ENCODE peak calls at places on chromosomes 7 and 10, in nine cellular contexts. One of them, this sample, is unnamed.

GRCh38 chr7:68246189-68246633 is 1249.6 kb downstream of the TYW1 start:
- DNase-seq in pons: peak; percentile 10
- DNase-seq in activated CD8-positive, alpha-beta T cell treated with anti-CD3 and anti-CD28 coated beads, Interleukin-2, amount 10 ng/mL, durations not matched to agents 7 days and 5 days: no peak
- DNase-seq in epithelial cell of esophagus: peak; percentile 72
- DNase-seq in NCI-H345: peak; percentile 90
- DNase-seq in LHCN-M2: no peak
- DNase-seq in lower leg skin: no peak
- DNase-seq in mucosa of gallbladder: no peak
- DNase-seq in stimulated activated CD8-positive, alpha-beta memory T cell treated with anti-CD3 and anti-CD28 coated beads, Interleukin-7, amount 100 ng/mL, for 1 hour: no peak
- DNase-seq in this sample: no peak

GRCh38 chr10:100146875-100147665 is 38.8 kb downstream of the ERLIN1 start:
- DNase-seq in pons: no peak
- DNase-seq in activated CD8-positive, alpha-beta T cell treated with anti-CD3 and anti-CD28 coated beads, Interleukin-2, amount 10 ng/mL, durations not matched to agents 7 days and 5 days: no peak
- DNase-seq in epithelial cell of esophagus: peak; percentile 49
- DNase-seq in NCI-H345: no peak
- DNase-seq in LHCN-M2: peak; percentile 28
- DNase-seq in lower leg skin: no peak
- DNase-seq in mucosa of gallbladder: no peak
- DNase-seq in stimulated activated CD8-positive, alpha-beta memory T cell treated with anti-CD3 and anti-CD28 coated beads, Interleukin-7, amount 100 ng/mL, for 1 hour: no peak
- DNase-seq in this sample: no peak

GRCh38 chr10:125086716-125087115 is 73.6 kb downstream of the CTBP2 start:
- DNase-seq in pons: no peak
- DNase-seq in activated CD8-positive, alpha-beta T cell treated with anti-CD3 and anti-CD28 coated beads, Interleukin-2, amount 10 ng/mL, durations not matched to agents 7 days and 5 days: no peak
- DNase-seq in epithelial cell of esophagus: no peak
- DNase-seq in NCI-H345: no peak
- DNase-seq in LHCN-M2: no peak
- DNase-seq in lower leg skin: no peak
- DNase-seq in mucosa of gallbladder: no peak
- DNase-seq in stimulated activated CD8-positive, alpha-beta memory T cell treated with anti-CD3 and anti-CD28 coated beads, Interleukin-7, amount 100 ng/mL, for 1 hour: no peak
- DNase-seq in this sample: no peak

GRCh38 chr10:61346946-61347345 is 106.2 kb downstream of the TMEM26 start:
- DNase-seq in pons: no peak
- DNase-seq in activated CD8-positive, alpha-beta T cell treated with anti-CD3 and anti-CD28 coated beads, Interleukin-2, amount 10 ng/mL, durations not matched to agents 7 days and 5 days: no peak
- DNase-seq in epithelial cell of esophagus: no peak
- DNase-seq in NCI-H345: no peak
- DNase-seq in LHCN-M2: no peak
- DNase-seq in lower leg skin: no peak
- DNase-seq in mucosa of gallbladder: no peak
- DNase-seq in stimulated activated CD8-positive, alpha-beta memory T cell treated with anti-CD3 and anti-CD28 coated beads, Interleukin-7, amount 100 ng/mL, for 1 hour: no peak
- DNase-seq in this sample: no peak

GRCh38 chr7:78472519-78472918 is 673.9 kb downstream of the PHTF2 start:
- DNase-seq in pons: no peak
- DNase-seq in activated CD8-positive, alpha-beta T cell treated with anti-CD3 and anti-CD28 coated beads, Interleukin-2, amount 10 ng/mL, durations not matched to agents 7 days and 5 days: no peak
- DNase-seq in epithelial cell of esophagus: peak; percentile 52
- DNase-seq in NCI-H345: no peak
- DNase-seq in LHCN-M2: peak; percentile 89
- DNase-seq in lower leg skin: no peak
- DNase-seq in mucosa of gallbladder: no peak
- DNase-seq in stimulated activated CD8-positive, alpha-beta memory T cell treated with anti-CD3 and anti-CD28 coated beads, Interleukin-7, amount 100 ng/mL, for 1 hour: no peak
- DNase-seq in this sample: no peak

GRCh38 chr10:1213252-1213651 is 157.1 kb downstream of the WDR37 start:
- DNase-seq in pons: no peak
- DNase-seq in activated CD8-positive, alpha-beta T cell treated with anti-CD3 and anti-CD28 coated beads, Interleukin-2, amount 10 ng/mL, durations not matched to agents 7 days and 5 days: no peak
- DNase-seq in epithelial cell of esophagus: no peak
- DNase-seq in NCI-H345: no peak
- DNase-seq in LHCN-M2: no peak
- DNase-seq in lower leg skin: peak; percentile 65
- DNase-seq in mucosa of gallbladder: no peak
- DNase-seq in stimulated activated CD8-positive, alpha-beta memory T cell treated with anti-CD3 and anti-CD28 coated beads, Interleukin-7, amount 100 ng/mL, for 1 hour: no peak
- DNase-seq in this sample: no peak

GRCh38 chr7:71186535-71186934 is 54.6 kb downstream of the GALNT17 start:
- DNase-seq in pons: no peak
- DNase-seq in activated CD8-positive, alpha-beta T cell treated with anti-CD3 and anti-CD28 coated beads, Interleukin-2, amount 10 ng/mL, durations not matched to agents 7 days and 5 days: no peak
- DNase-seq in epithelial cell of esophagus: no peak
- DNase-seq in NCI-H345: no peak
- DNase-seq in LHCN-M2: no peak
- DNase-seq in lower leg skin: peak; percentile 31
- DNase-seq in mucosa of gallbladder: no peak
- DNase-seq in stimulated activated CD8-positive, alpha-beta memory T cell treated with anti-CD3 and anti-CD28 coated beads, Interleukin-7, amount 100 ng/mL, for 1 hour: no peak
- DNase-seq in this sample: no peak

GRCh38 chr7:79414910-79415309 is 38.6 kb downstream of the MAGI2 start:
- DNase-seq in pons: no peak
- DNase-seq in activated CD8-positive, alpha-beta T cell treated with anti-CD3 and anti-CD28 coated beads, Interleukin-2, amount 10 ng/mL, durations not matched to agents 7 days and 5 days: no peak
- DNase-seq in epithelial cell of esophagus: no peak
- DNase-seq in NCI-H345: no peak
- DNase-seq in LHCN-M2: no peak
- DNase-seq in lower leg skin: no peak
- DNase-seq in mucosa of gallbladder: no peak
- DNase-seq in stimulated activated CD8-positive, alpha-beta memory T cell treated with anti-CD3 and anti-CD28 coated beads, Interleukin-7, amount 100 ng/mL, for 1 hour: no peak
- DNase-seq in this sample: no peak

GRCh38 chr10:133258066-133258817 is 18.4 kb downstream of the ADAM8 start:
- DNase-seq in pons: no peak
- DNase-seq in activated CD8-positive, alpha-beta T cell treated with anti-CD3 and anti-CD28 coated beads, Interleukin-2, amount 10 ng/mL, durations not matched to agents 7 days and 5 days: peak; percentile 66
- DNase-seq in epithelial cell of esophagus: peak; percentile 72
- DNase-seq in NCI-H345: peak; percentile 41
- DNase-seq in LHCN-M2: no peak
- DNase-seq in lower leg skin: peak; percentile 93
- DNase-seq in mucosa of gallbladder: peak; percentile 66
- DNase-seq in stimulated activated CD8-positive, alpha-beta memory T cell treated with anti-CD3 and anti-CD28 coated beads, Interleukin-7, amount 100 ng/mL, for 1 hour: no peak
- DNase-seq in this sample: peak; percentile 34

GRCh38 chr7:131183611-131184119 is 144.0 kb upstream of the MKLN1 start:
- DNase-seq in pons: no peak
- DNase-seq in activated CD8-positive, alpha-beta T cell treated with anti-CD3 and anti-CD28 coated beads, Interleukin-2, amount 10 ng/mL, durations not matched to agents 7 days and 5 days: peak; percentile 66
- DNase-seq in epithelial cell of esophagus: peak; percentile 81
- DNase-seq in NCI-H345: no peak
- DNase-seq in LHCN-M2: no peak
- DNase-seq in lower leg skin: no peak
- DNase-seq in mucosa of gallbladder: no peak
- DNase-seq in stimulated activated CD8-positive, alpha-beta memory T cell treated with anti-CD3 and anti-CD28 coated beads, Interleukin-7, amount 100 ng/mL, for 1 hour: no peak
- DNase-seq in this sample: peak; percentile 25

GRCh38 chr7:128247108-128247507 is 6.0 kb downstream of the LEP start:
- DNase-seq in pons: no peak
- DNase-seq in activated CD8-positive, alpha-beta T cell treated with anti-CD3 and anti-CD28 coated beads, Interleukin-2, amount 10 ng/mL, durations not matched to agents 7 days and 5 days: no peak
- DNase-seq in epithelial cell of esophagus: no peak
- DNase-seq in NCI-H345: no peak
- DNase-seq in LHCN-M2: peak; percentile 35
- DNase-seq in lower leg skin: no peak
- DNase-seq in mucosa of gallbladder: no peak
- DNase-seq in stimulated activated CD8-positive, alpha-beta memory T cell treated with anti-CD3 and anti-CD28 coated beads, Interleukin-7, amount 100 ng/mL, for 1 hour: no peak
- DNase-seq in this sample: no peak

GRCh38 chr7:106283831-106284515 is 810 bp downstream of the NAMPT start:
- DNase-seq in pons: peak; percentile 63
- DNase-seq in activated CD8-positive, alpha-beta T cell treated with anti-CD3 and anti-CD28 coated beads, Interleukin-2, amount 10 ng/mL, durations not matched to agents 7 days and 5 days: peak; percentile 55
- DNase-seq in epithelial cell of esophagus: peak; percentile 46
- DNase-seq in NCI-H345: peak; percentile 63
- DNase-seq in LHCN-M2: peak; percentile 59
- DNase-seq in lower leg skin: peak; percentile 92
- DNase-seq in mucosa of gallbladder: peak; percentile 28
- DNase-seq in stimulated activated CD8-positive, alpha-beta memory T cell treated with anti-CD3 and anti-CD28 coated beads, Interleukin-7, amount 100 ng/mL, for 1 hour: no peak
- DNase-seq in this sample: peak; percentile 47

GRCh38 chr7:47366211-47366610 is 215.7 kb downstream of the TNS3 start:
- DNase-seq in pons: no peak
- DNase-seq in activated CD8-positive, alpha-beta T cell treated with anti-CD3 and anti-CD28 coated beads, Interleukin-2, amount 10 ng/mL, durations not matched to agents 7 days and 5 days: no peak
- DNase-seq in epithelial cell of esophagus: peak; percentile 16
- DNase-seq in NCI-H345: peak; percentile 28
- DNase-seq in LHCN-M2: no peak
- DNase-seq in lower leg skin: no peak
- DNase-seq in mucosa of gallbladder: no peak
- DNase-seq in stimulated activated CD8-positive, alpha-beta memory T cell treated with anti-CD3 and anti-CD28 coated beads, Interleukin-7, amount 100 ng/mL, for 1 hour: no peak
- DNase-seq in this sample: no peak

GRCh38 chr10:43233601-43234430 is 33.0 kb downstream of the RASGEF1A start:
- DNase-seq in pons: no peak
- DNase-seq in activated CD8-positive, alpha-beta T cell treated with anti-CD3 and anti-CD28 coated beads, Interleukin-2, amount 10 ng/mL, durations not matched to agents 7 days and 5 days: no peak
- DNase-seq in epithelial cell of esophagus: no peak
- DNase-seq in NCI-H345: no peak
- DNase-seq in LHCN-M2: no peak
- DNase-seq in lower leg skin: peak; percentile 78
- DNase-seq in mucosa of gallbladder: no peak
- DNase-seq in stimulated activated CD8-positive, alpha-beta memory T cell treated with anti-CD3 and anti-CD28 coated beads, Interleukin-7, amount 100 ng/mL, for 1 hour: no peak
- DNase-seq in this sample: no peak

GRCh38 chr10:72322280-72323058 is 32.2 kb downstream of the DNAJB12 start:
- DNase-seq in pons: no peak
- DNase-seq in activated CD8-positive, alpha-beta T cell treated with anti-CD3 and anti-CD28 coated beads, Interleukin-2, amount 10 ng/mL, durations not matched to agents 7 days and 5 days: peak; percentile 69
- DNase-seq in epithelial cell of esophagus: peak; percentile 95
- DNase-seq in NCI-H345: no peak
- DNase-seq in LHCN-M2: no peak
- DNase-seq in lower leg skin: no peak
- DNase-seq in mucosa of gallbladder: no peak
- DNase-seq in stimulated activated CD8-positive, alpha-beta memory T cell treated with anti-CD3 and anti-CD28 coated beads, Interleukin-7, amount 100 ng/mL, for 1 hour: no peak
- DNase-seq in this sample: no peak

GRCh38 chr7:87567052-87567451 is 33.6 kb downstream of the ABCB1 start:
- DNase-seq in pons: no peak
- DNase-seq in activated CD8-positive, alpha-beta T cell treated with anti-CD3 and anti-CD28 coated beads, Interleukin-2, amount 10 ng/mL, durations not matched to agents 7 days and 5 days: no peak
- DNase-seq in epithelial cell of esophagus: no peak
- DNase-seq in NCI-H345: no peak
- DNase-seq in LHCN-M2: no peak
- DNase-seq in lower leg skin: no peak
- DNase-seq in mucosa of gallbladder: no peak
- DNase-seq in stimulated activated CD8-positive, alpha-beta memory T cell treated with anti-CD3 and anti-CD28 coated beads, Interleukin-7, amount 100 ng/mL, for 1 hour: no peak
- DNase-seq in this sample: no peak

GRCh38 chr10:93745411-93746065 is 12.2 kb upstream of the LGI1 start:
- DNase-seq in pons: peak; percentile 59
- DNase-seq in activated CD8-positive, alpha-beta T cell treated with anti-CD3 and anti-CD28 coated beads, Interleukin-2, amount 10 ng/mL, durations not matched to agents 7 days and 5 days: no peak
- DNase-seq in epithelial cell of esophagus: peak; percentile 23
- DNase-seq in NCI-H345: no peak
- DNase-seq in LHCN-M2: peak; percentile 43
- DNase-seq in lower leg skin: no peak
- DNase-seq in mucosa of gallbladder: no peak
- DNase-seq in stimulated activated CD8-positive, alpha-beta memory T cell treated with anti-CD3 and anti-CD28 coated beads, Interleukin-7, amount 100 ng/mL, for 1 hour: no peak
- DNase-seq in this sample: peak; percentile 19

GRCh38 chr7:155336812-155337602 is 39.3 kb downstream of the INSIG1 start:
- DNase-seq in pons: no peak
- DNase-seq in activated CD8-positive, alpha-beta T cell treated with anti-CD3 and anti-CD28 coated beads, Interleukin-2, amount 10 ng/mL, durations not matched to agents 7 days and 5 days: no peak
- DNase-seq in epithelial cell of esophagus: no peak
- DNase-seq in NCI-H345: no peak
- DNase-seq in LHCN-M2: no peak
- DNase-seq in lower leg skin: peak; percentile 68
- DNase-seq in mucosa of gallbladder: no peak
- DNase-seq in stimulated activated CD8-positive, alpha-beta memory T cell treated with anti-CD3 and anti-CD28 coated beads, Interleukin-7, amount 100 ng/mL, for 1 hour: no peak
- DNase-seq in this sample: no peak

GRCh38 chr7:151925446-151926335 is 30.6 kb upstream of the GALNTL5 start:
- DNase-seq in pons: peak; percentile 59
- DNase-seq in activated CD8-positive, alpha-beta T cell treated with anti-CD3 and anti-CD28 coated beads, Interleukin-2, amount 10 ng/mL, durations not matched to agents 7 days and 5 days: no peak
- DNase-seq in epithelial cell of esophagus: no peak
- DNase-seq in NCI-H345: peak; percentile 90
- DNase-seq in LHCN-M2: peak; percentile 43
- DNase-seq in lower leg skin: peak; percentile 93
- DNase-seq in mucosa of gallbladder: peak; percentile 22
- DNase-seq in stimulated activated CD8-positive, alpha-beta memory T cell treated with anti-CD3 and anti-CD28 coated beads, Interleukin-7, amount 100 ng/mL, for 1 hour: no peak
- DNase-seq in this sample: no peak

GRCh38 chr7:50356945-50357268 is 52.4 kb downstream of the IKZF1 start:
- DNase-seq in pons: no peak
- DNase-seq in activated CD8-positive, alpha-beta T cell treated with anti-CD3 and anti-CD28 coated beads, Interleukin-2, amount 10 ng/mL, durations not matched to agents 7 days and 5 days: no peak
- DNase-seq in epithelial cell of esophagus: no peak
- DNase-seq in NCI-H345: no peak
- DNase-seq in LHCN-M2: no peak
- DNase-seq in lower leg skin: no peak
- DNase-seq in mucosa of gallbladder: no peak
- DNase-seq in stimulated activated CD8-positive, alpha-beta memory T cell treated with anti-CD3 and anti-CD28 coated beads, Interleukin-7, amount 100 ng/mL, for 1 hour: no peak
- DNase-seq in this sample: no peak

GRCh38 chr7:110718514-110719205 is 372.3 kb upstream of the LRRN3 start:
- DNase-seq in pons: no peak
- DNase-seq in activated CD8-positive, alpha-beta T cell treated with anti-CD3 and anti-CD28 coated beads, Interleukin-2, amount 10 ng/mL, durations not matched to agents 7 days and 5 days: no peak
- DNase-seq in epithelial cell of esophagus: no peak
- DNase-seq in NCI-H345: no peak
- DNase-seq in LHCN-M2: no peak
- DNase-seq in lower leg skin: no peak
- DNase-seq in mucosa of gallbladder: no peak
- DNase-seq in stimulated activated CD8-positive, alpha-beta memory T cell treated with anti-CD3 and anti-CD28 coated beads, Interleukin-7, amount 100 ng/mL, for 1 hour: no peak
- DNase-seq in this sample: no peak

GRCh38 chr10:33291053-33291592 is 43.3 kb downstream of the NRP1 start:
- DNase-seq in pons: no peak
- DNase-seq in activated CD8-positive, alpha-beta T cell treated with anti-CD3 and anti-CD28 coated beads, Interleukin-2, amount 10 ng/mL, durations not matched to agents 7 days and 5 days: no peak
- DNase-seq in epithelial cell of esophagus: peak; percentile 81
- DNase-seq in NCI-H345: no peak
- DNase-seq in LHCN-M2: peak; percentile 73
- DNase-seq in lower leg skin: no peak
- DNase-seq in mucosa of gallbladder: no peak
- DNase-seq in stimulated activated CD8-positive, alpha-beta memory T cell treated with anti-CD3 and anti-CD28 coated beads, Interleukin-7, amount 100 ng/mL, for 1 hour: no peak
- DNase-seq in this sample: no peak

GRCh38 chr10:99975942-99976809 is 33.6 kb downstream of the DNMBP start:
- DNase-seq in pons: no peak
- DNase-seq in activated CD8-positive, alpha-beta T cell treated with anti-CD3 and anti-CD28 coated beads, Interleukin-2, amount 10 ng/mL, durations not matched to agents 7 days and 5 days: no peak
- DNase-seq in epithelial cell of esophagus: peak; percentile 43
- DNase-seq in NCI-H345: no peak
- DNase-seq in LHCN-M2: peak; percentile 81
- DNase-seq in lower leg skin: no peak
- DNase-seq in mucosa of gallbladder: no peak
- DNase-seq in stimulated activated CD8-positive, alpha-beta memory T cell treated with anti-CD3 and anti-CD28 coated beads, Interleukin-7, amount 100 ng/mL, for 1 hour: no peak
- DNase-seq in this sample: no peak

GRCh38 chr10:132788180-132788830 is 2.4 kb upstream of the NKX6-2 start:
- DNase-seq in pons: no peak
- DNase-seq in activated CD8-positive, alpha-beta T cell treated with anti-CD3 and anti-CD28 coated beads, Interleukin-2, amount 10 ng/mL, durations not matched to agents 7 days and 5 days: no peak
- DNase-seq in epithelial cell of esophagus: peak; percentile 13
- DNase-seq in NCI-H345: no peak
- DNase-seq in LHCN-M2: peak; percentile 8
- DNase-seq in lower leg skin: no peak
- DNase-seq in mucosa of gallbladder: no peak
- DNase-seq in stimulated activated CD8-positive, alpha-beta memory T cell treated with anti-CD3 and anti-CD28 coated beads, Interleukin-7, amount 100 ng/mL, for 1 hour: no peak
- DNase-seq in this sample: no peak

GRCh38 chr7:50679218-50680007 is 103.3 kb downstream of the GRB10 start:
- DNase-seq in pons: peak; percentile 94
- DNase-seq in activated CD8-positive, alpha-beta T cell treated with anti-CD3 and anti-CD28 coated beads, Interleukin-2, amount 10 ng/mL, durations not matched to agents 7 days and 5 days: no peak
- DNase-seq in epithelial cell of esophagus: peak; percentile 60
- DNase-seq in NCI-H345: peak; percentile 77
- DNase-seq in LHCN-M2: peak; percentile 64
- DNase-seq in lower leg skin: no peak
- DNase-seq in mucosa of gallbladder: no peak
- DNase-seq in stimulated activated CD8-positive, alpha-beta memory T cell treated with anti-CD3 and anti-CD28 coated beads, Interleukin-7, amount 100 ng/mL, for 1 hour: no peak
- DNase-seq in this sample: peak; percentile 48

GRCh38 chr10:34319197-34319846 is 495.8 kb downstream of the PARD3 start:
- DNase-seq in pons: no peak
- DNase-seq in activated CD8-positive, alpha-beta T cell treated with anti-CD3 and anti-CD28 coated beads, Interleukin-2, amount 10 ng/mL, durations not matched to agents 7 days and 5 days: no peak
- DNase-seq in epithelial cell of esophagus: peak; percentile 97
- DNase-seq in NCI-H345: peak; percentile 77
- DNase-seq in LHCN-M2: peak; percentile 88
- DNase-seq in lower leg skin: no peak
- DNase-seq in mucosa of gallbladder: peak; percentile 78
- DNase-seq in stimulated activated CD8-positive, alpha-beta memory T cell treated with anti-CD3 and anti-CD28 coated beads, Interleukin-7, amount 100 ng/mL, for 1 hour: no peak
- DNase-seq in this sample: no peak

GRCh38 chr7:3558410-3558809 is 257.4 kb downstream of the SDK1 start:
- DNase-seq in pons: no peak
- DNase-seq in activated CD8-positive, alpha-beta T cell treated with anti-CD3 and anti-CD28 coated beads, Interleukin-2, amount 10 ng/mL, durations not matched to agents 7 days and 5 days: no peak
- DNase-seq in epithelial cell of esophagus: no peak
- DNase-seq in NCI-H345: no peak
- DNase-seq in LHCN-M2: peak; percentile 93
- DNase-seq in lower leg skin: no peak
- DNase-seq in mucosa of gallbladder: no peak
- DNase-seq in stimulated activated CD8-positive, alpha-beta memory T cell treated with anti-CD3 and anti-CD28 coated beads, Interleukin-7, amount 100 ng/mL, for 1 hour: no peak
- DNase-seq in this sample: no peak

GRCh38 chr10:130357951-130358350 is 221.8 kb downstream of the GLRX3 start:
- DNase-seq in pons: no peak
- DNase-seq in activated CD8-positive, alpha-beta T cell treated with anti-CD3 and anti-CD28 coated beads, Interleukin-2, amount 10 ng/mL, durations not matched to agents 7 days and 5 days: no peak
- DNase-seq in epithelial cell of esophagus: no peak
- DNase-seq in NCI-H345: no peak
- DNase-seq in LHCN-M2: no peak
- DNase-seq in lower leg skin: peak; percentile 74
- DNase-seq in mucosa of gallbladder: no peak
- DNase-seq in stimulated activated CD8-positive, alpha-beta memory T cell treated with anti-CD3 and anti-CD28 coated beads, Interleukin-7, amount 100 ng/mL, for 1 hour: no peak
- DNase-seq in this sample: no peak

GRCh38 chr10:73774637-73775036 is 7.2 kb upstream of the CHCHD1 start:
- DNase-seq in pons: peak; percentile 51
- DNase-seq in activated CD8-positive, alpha-beta T cell treated with anti-CD3 and anti-CD28 coated beads, Interleukin-2, amount 10 ng/mL, durations not matched to agents 7 days and 5 days: no peak
- DNase-seq in epithelial cell of esophagus: peak; percentile 51
- DNase-seq in NCI-H345: no peak
- DNase-seq in LHCN-M2: no peak
- DNase-seq in lower leg skin: no peak
- DNase-seq in mucosa of gallbladder: no peak
- DNase-seq in stimulated activated CD8-positive, alpha-beta memory T cell treated with anti-CD3 and anti-CD28 coated beads, Interleukin-7, amount 100 ng/mL, for 1 hour: no peak
- DNase-seq in this sample: peak; percentile 53